ENCODE peak calls at places on chromosomes 12 and 14, in ten cellular contexts. I is fibroblast of mammary gland; G is tibial nerve; Q is NCI-H226; Z is activated gamma-delta T cell treated with Interleukin-2 at 50 U/mL for 16 hours; U is AG10803; F is stimulated activated CD8-positive, alpha-beta memory T cell treated with anti-CD3 and anti-CD28 coated beads, Interleukin-2, amount 100 ng/mL, for 1 hour; Y is activated naive CD8-positive, alpha-beta T cell treated with anti-CD3 and anti-CD28 coated beads, Interleukin-2, amount 50 U/mL, for 24 hours; C is NCI-H774; D is stomach. W is an unnamed sample.

GRCh38 chr14:80095623-80096022 is 115.7 kb downstream of the DIO2 start:
- DNase-seq in I (peak; percentile 44), G (no peak), Q (peak; percentile 65), Z (no peak), U (peak; percentile 65), F (no peak), Y (no peak), C (no peak), D (no peak), W (no peak)

GRCh38 chr12:120689397-120690082 is 2.6 kb downstream of the MLEC start:
- DNase-seq in I (no peak), G (no peak), Q (no peak), Z (no peak), U (no peak), F (no peak), Y (no peak), C (no peak), D (no peak), W (no peak)

GRCh38 chr12:6444031-6444430 is 724 bp upstream of the CD27 start:
- DNase-seq in I (no peak), G (no peak), Q (no peak), Z (no peak), U (no peak), F (no peak), Y (no peak), C (no peak), D (no peak), W (no peak)

GRCh38 chr12:15320881-15321280 is 1.4 kb upstream of the PTPRO start:
- DNase-seq in I (no peak), G (no peak), Q (no peak), Z (no peak), U (no peak), F (no peak), Y (no peak), C (no peak), D (no peak), W (no peak)

GRCh38 chr14:56119221-56119967 is 1.2 kb downstream of the PELI2 start:
- DNase-seq in I (peak; percentile 25), G (no peak), Q (no peak), Z (peak; percentile 17), U (peak; percentile 38), F (no peak), Y (peak; percentile 48), C (no peak), D (peak; percentile 46), W (peak; percentile 42)

GRCh38 chr14:52112336-52113018 is 43.6 kb upstream of the NID2 start:
- DNase-seq in I (peak; percentile 83), G (no peak), Q (peak; percentile 75), Z (no peak), U (peak; percentile 47), F (no peak), Y (no peak), C (no peak), D (no peak), W (no peak)

GRCh38 chr12:109666068-109666467 is 47.6 kb upstream of the FAM222A start:
- DNase-seq in I (no peak), G (no peak), Q (no peak), Z (no peak), U (no peak), F (no peak), Y (no peak), C (no peak), D (no peak), W (no peak)

GRCh38 chr12:110688446-110689001 is 391 bp downstream of the HVCN1 start:
- DNase-seq in I (no peak), G (no peak), Q (no peak), Z (no peak), U (no peak), F (no peak), Y (no peak), C (no peak), D (no peak), W (no peak)

GRCh38 chr12:26799741-26800140 is 33.3 kb downstream of the ITPR2 start:
- DNase-seq in I (no peak), G (no peak), Q (no peak), Z (no peak), U (no peak), F (no peak), Y (no peak), C (no peak), D (no peak), W (no peak)

GRCh38 chr12:48004039-48004940 is at the start of gene COL2A1:
- DNase-seq in I (no peak), G (no peak), Q (no peak), Z (no peak), U (peak; percentile 7), F (no peak), Y (peak; percentile 36), C (peak; percentile 24), D (no peak), W (no peak)

GRCh38 chr12:64580681-64581080 is 29.6 kb upstream of the RASSF3 start:
- DNase-seq in I (no peak), G (no peak), Q (no peak), Z (no peak), U (no peak), F (no peak), Y (no peak), C (no peak), D (no peak), W (no peak)

GRCh38 chr14:22303589-22304195 is 285.3 kb downstream of the DAD1 start:
- DNase-seq in I (peak; percentile 25), G (no peak), Q (no peak), Z (no peak), U (peak; percentile 5), F (no peak), Y (no peak), C (no peak), D (no peak), W (no peak)